ENCODE peak calls at places on chromosomes 12 and 14, in six cellular contexts. C, X, W, Q, Y and O are unnamed samples.
A peak's percentile ranks its signal among the peaks of the same experiment; 100 is the strongest.

GRCh38 chr12:58095002-58095401 is 153.6 kb downstream of the ATP23 start:
- DNase-seq in C (no peak), X (no peak), W (no peak), Q (no peak), Y (no peak), O (no peak)

GRCh38 chr12:103758310-103759089 is 82.5 kb downstream of the NT5DC3 start:
- DNase-seq in C (no peak), X (no peak), W (no peak), Q (no peak), Y (no peak), O (no peak)

GRCh38 chr12:71772728-71773127 is 18.1 kb downstream of the RAB21 start:
- DNase-seq in C (no peak), X (no peak), W (no peak), Q (no peak), Y (no peak), O (no peak)

GRCh38 chr14:37172024-37172869 is at the start of gene SLC25A21:
- DNase-seq in C (peak; percentile 91), X (peak; percentile 71), W (peak; percentile 77), Q (no peak), Y (peak; percentile 76), O (peak; percentile 91)

GRCh38 chr12:6553051-6553868 is 2.6 kb downstream of the IFFO1 start:
- DNase-seq in C (peak; percentile 78), X (peak; percentile 57), W (peak; percentile 56), Q (no peak), Y (no peak), O (no peak)

GRCh38 chr14:59268858-59269257 is 80.4 kb downstream of the DAAM1 start:
- DNase-seq in C (no peak), X (no peak), W (peak; percentile 59), Q (no peak), Y (no peak), O (no peak)

GRCh38 chr12:51788876-51789275 is 59.6 kb downstream of the FIGNL2 start:
- DNase-seq in C (no peak), X (no peak), W (peak; percentile 76), Q (no peak), Y (no peak), O (no peak)

GRCh38 chr14:80988192-80988591 is 32.8 kb downstream of the TSHR start:
- DNase-seq in C (no peak), X (no peak), W (no peak), Q (no peak), Y (no peak), O (no peak)

GRCh38 chr12:2264622-2265306 is 212.0 kb downstream of the CACNA1C start:
- DNase-seq in C (peak; percentile 54), X (no peak), W (peak; percentile 98), Q (no peak), Y (no peak), O (no peak)

GRCh38 chr12:23222801-23223200 is 597.8 kb downstream of the ETNK1 start:
- DNase-seq in C (no peak), X (no peak), W (no peak), Q (no peak), Y (no peak), O (no peak)

GRCh38 chr14:54348001-54348611 is 48.7 kb upstream of the CDKN3 start:
- DNase-seq in C (no peak), X (no peak), W (no peak), Q (no peak), Y (no peak), O (no peak)

GRCh38 chr12:124457287-124458219 is 109.9 kb downstream of the NCOR2 start:
- DNase-seq in C (peak; percentile 93), X (peak; percentile 81), W (no peak), Q (peak; percentile 64), Y (peak; percentile 86), O (no peak)

GRCh38 chr14:91223028-91223783 is 21.3 kb downstream of the GPR68 start:
- DNase-seq in C (no peak), X (no peak), W (no peak), Q (no peak), Y (no peak), O (no peak)

GRCh38 chr12:49511410-49511809 is 27.4 kb upstream of the KCNH3 start:
- DNase-seq in C (no peak), X (no peak), W (peak; percentile 20), Q (no peak), Y (no peak), O (no peak)
- H3K27ac ChIP-seq in C (no peak overlapping the region), X (no peak overlapping the region), W (no peak overlapping the region), Q (no peak overlapping the region), Y (no peak overlapping the region), O (no peak overlapping the region)

GRCh38 chr12:96368233-96368632 is 32.0 kb downstream of the CDK17 start:
- DNase-seq in C (peak; percentile 71), X (peak; percentile 26), W (no peak), Q (no peak), Y (no peak), O (no peak)

GRCh38 chr12:96365604-96366230 is 34.5 kb downstream of the CDK17 start:
- DNase-seq in C (peak; percentile 11), X (no peak), W (peak; percentile 52), Q (no peak), Y (no peak), O (no peak)

GRCh38 chr12:96368687-96369086 is 31.6 kb downstream of the CDK17 start:
- DNase-seq in C (no peak), X (no peak), W (no peak), Q (no peak), Y (no peak), O (no peak)

GRCh38 chr12:96364092-96364700 is 36.0 kb downstream of the CDK17 start:
- DNase-seq in C (no peak), X (no peak), W (no peak), Q (no peak), Y (no peak), O (no peak)

DNA sequence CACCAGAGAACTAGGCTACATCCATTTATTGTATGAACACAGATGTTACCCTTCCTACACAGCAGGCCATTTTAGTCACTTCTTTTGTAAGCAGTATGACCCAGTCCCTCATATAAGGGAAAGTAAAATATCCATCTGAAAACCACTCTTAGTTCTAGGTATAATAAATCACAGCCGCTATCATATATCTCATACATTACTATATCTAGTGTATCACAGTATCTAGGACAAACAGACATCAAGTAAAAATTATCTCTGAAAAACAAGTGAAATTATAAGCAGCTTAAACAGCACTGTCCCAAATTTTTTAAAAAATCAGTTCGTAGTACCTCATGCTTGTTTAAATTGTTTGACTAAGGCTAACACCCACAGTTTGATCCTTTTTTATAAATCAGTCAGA is 34.0 kb downstream of the CDK17 start:
- DNase-seq in C (no peak), X (no peak), W (no peak), Q (no peak), Y (no peak), O (no peak)
- H3K4me1 ChIP-seq in C (peaks cover 4% of the 10 kb centered on the region), X (peaks cover 94% of the 10 kb centered on the region), W (peaks cover 11% of the 10 kb centered on the region), Q (peaks cover 48% of the 10 kb centered on the region), Y (peaks cover 46% of the 10 kb centered on the region), O (peaks cover 4% of the 10 kb centered on the region)

DNA sequence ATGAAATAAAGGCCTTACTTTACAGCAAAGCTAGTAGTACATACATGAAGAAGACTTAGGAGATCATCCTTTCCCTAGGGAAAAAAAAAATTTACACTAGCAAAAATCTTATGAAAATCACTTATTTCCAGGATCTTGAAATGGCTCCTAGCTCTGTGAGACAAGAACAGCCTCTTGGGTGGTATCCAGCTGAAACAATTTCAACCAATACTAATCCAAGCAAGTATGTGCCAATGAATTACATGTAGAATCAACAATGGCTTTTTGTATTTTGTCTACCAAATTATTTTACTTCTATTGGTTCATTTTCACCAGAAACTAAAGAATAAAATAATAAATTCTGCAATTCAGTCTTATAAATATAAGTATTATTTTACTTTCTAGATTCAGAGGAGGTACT is 2.7 kb upstream of the SLCO1A2 start:
- DNase-seq in C (no peak), X (no peak), W (no peak), Q (no peak), Y (no peak), O (no peak)
- H3K27ac ChIP-seq in C (no peak overlapping the region), X (no peak overlapping the region), W (no peak overlapping the region), Q (no peak overlapping the region), Y (no peak overlapping the region), O (no peak overlapping the region)

DNA sequence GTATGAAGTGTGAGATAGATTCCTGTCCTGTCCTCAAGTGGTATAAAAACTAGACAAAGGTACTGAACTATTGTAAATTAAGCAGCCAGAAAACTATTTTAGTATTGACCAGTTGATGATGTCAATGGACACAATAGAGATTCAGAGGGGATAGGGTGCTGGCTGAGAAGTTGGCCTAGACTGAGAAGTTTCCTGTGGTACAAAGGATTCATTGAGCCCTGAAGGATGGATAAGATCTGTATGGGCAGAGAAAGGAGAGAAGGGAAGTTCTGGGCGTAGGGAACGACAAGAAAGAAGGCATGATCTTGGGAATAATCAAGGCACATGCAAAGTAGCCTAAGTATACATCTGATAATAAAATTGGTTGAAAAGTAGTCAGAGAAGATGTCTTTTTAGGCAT is 44.6 kb downstream of the DAD1 start:
- DNase-seq in C (no peak), X (no peak), W (no peak), Q (no peak), Y (no peak), O (no peak)
- H3K4me1 ChIP-seq in C (peaks cover 11% of the 10 kb centered on the region), X (peaks cover 26% of the 10 kb centered on the region), W (peaks cover 27% of the 10 kb centered on the region), Q (peaks cover 97% of the 10 kb centered on the region), Y (peaks cover 23% of the 10 kb centered on the region), O (peaks cover 7% of the 10 kb centered on the region)

GRCh38 chr12:65594373-65594772 is 229.9 kb upstream of the HMGA2 start:
- DNase-seq in C (no peak), X (no peak), W (no peak), Q (no peak), Y (no peak), O (no peak)

GRCh38 chr12:65590318-65590717 is 234.0 kb upstream of the HMGA2 start:
- DNase-seq in C (no peak), X (no peak), W (no peak), Q (no peak), Y (no peak), O (no peak)

GRCh38 chr12:65595016-65595560 is 229.2 kb upstream of the HMGA2 start:
- DNase-seq in C (no peak), X (no peak), W (no peak), Q (no peak), Y (no peak), O (no peak)

GRCh38 chr12:65593206-65593833 is 231.0 kb upstream of the HMGA2 start:
- DNase-seq in C (no peak), X (no peak), W (no peak), Q (no peak), Y (no peak), O (no peak)

GRCh38 chr12:65592416-65592815 is 231.9 kb upstream of the HMGA2 start:
- DNase-seq in C (no peak), X (no peak), W (no peak), Q (no peak), Y (no peak), O (no peak)
- H3K27ac ChIP-seq in C (no peak overlapping the region), X (no peak overlapping the region), W (no peak overlapping the region), Q (no peak overlapping the region), Y (no peak overlapping the region), O (no peak overlapping the region)

DNA sequence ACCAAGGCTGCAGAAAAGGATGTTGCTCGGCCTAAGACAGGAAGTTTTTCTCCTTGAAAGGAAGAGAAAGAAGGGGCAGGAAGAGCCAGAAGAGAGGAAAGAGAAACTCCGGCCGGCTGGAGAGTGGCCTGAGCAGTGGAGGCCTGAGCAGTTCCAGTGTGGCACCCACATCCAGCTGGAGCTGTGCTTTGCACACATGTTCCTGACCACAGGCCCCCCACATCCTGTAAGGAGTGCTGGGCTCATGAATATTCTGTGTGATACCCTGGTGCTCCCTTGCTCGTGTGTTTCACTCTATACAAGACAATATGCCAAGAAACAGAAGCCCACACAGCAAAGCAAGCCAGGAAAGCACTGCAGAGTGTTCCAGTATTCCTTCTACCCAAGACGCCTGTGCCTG is 27.1 kb downstream of the POLE start:
- DNase-seq in C (no peak), X (no peak), W (no peak), Q (no peak), Y (no peak), O (no peak)
- H3K4me1 ChIP-seq in C (no peaks in the 10 kb centered on the region), X (peaks cover 4% of the 10 kb centered on the region), W (no peaks in the 10 kb centered on the region), Q (no peaks in the 10 kb centered on the region), Y (no peaks in the 10 kb centered on the region), O (no peaks in the 10 kb centered on the region)